ENCODE peak calls at places on chromosome 4, in six cellular contexts. K, A, X, U, D and O are unnamed samples. For H3K4me1, the result is how much of the 10 kb centered on the place peaks cover.

GRCh38 chr4:170580651-170581050 is 490.9 kb upstream of the AADAT start:
- DNase-seq in K (no peak), A (no peak), X (no peak), U (no peak), D (no peak), O (no peak)

GRCh38 chr4:115310671-115311070 is 197.3 kb upstream of the NDST4 start:
- DNase-seq in K (no peak), A (no peak), X (no peak), U (no peak), D (no peak), O (no peak)

GRCh38 chr4:109962401-109962800 is 49.7 kb downstream of the EGF start:
- DNase-seq in K (no peak), A (no peak), X (no peak), U (no peak), D (no peak), O (no peak)

GRCh38 chr4:53234669-53235068 is 131.2 kb downstream of the SCFD2 start:
- DNase-seq in K (no peak), A (no peak), X (no peak), U (no peak), D (no peak), O (no peak)

GRCh38 chr4:141410839-141411238 is 190.1 kb downstream of the ZNF330 start:
- DNase-seq in K (no peak), A (no peak), X (no peak), U (peak), D (no peak), O (no peak)

GRCh38 chr4:52951016-52951415 is 88.9 kb downstream of the RASL11B start:
- DNase-seq in K (no peak), A (no peak), X (no peak), U (no peak), D (no peak), O (no peak)

GRCh38 chr4:153204247-153205027 is at the start of gene TRIM2:
- DNase-seq in K (peak), A (peak), X (peak), U (peak), D (peak), O (no peak)

GRCh38 chr4:98605216-98605615 is 53.2 kb downstream of the TSPAN5 start:
- DNase-seq in K (no peak), A (no peak), X (no peak), U (peak), D (no peak), O (no peak)

GRCh38 chr4:79540143-79540542 is 132.1 kb upstream of the GK2 start:
- DNase-seq in K (no peak), A (no peak), X (no peak), U (no peak), D (no peak), O (no peak)

GRCh38 chr4:123945301-123945700 is 548.7 kb downstream of the SPRY1 start:
- DNase-seq in K (no peak), A (no peak), X (no peak), U (no peak), D (no peak), O (no peak)

GRCh38 chr4:73723945-73724344 is 16.4 kb upstream of the CXCL8 start:
- DNase-seq in K (no peak), A (no peak), X (no peak), U (no peak), D (no peak), O (no peak)

GRCh38 chr4:77007358-77008230 is 58.0 kb downstream of the SEPTIN11 start:
- DNase-seq in K (no peak), A (no peak), X (no peak), U (peak), D (peak), O (no peak)

GRCh38 chr4:92634891-92635290 is 331.1 kb downstream of the GRID2 start:
- DNase-seq in K (no peak), A (no peak), X (no peak), U (peak), D (no peak), O (no peak)

GRCh38 chr4:95415346-95415771 is 133.4 kb downstream of the UNC5C start:
- DNase-seq in K (no peak), A (no peak), X (no peak), U (peak), D (no peak), O (no peak)

DNA sequence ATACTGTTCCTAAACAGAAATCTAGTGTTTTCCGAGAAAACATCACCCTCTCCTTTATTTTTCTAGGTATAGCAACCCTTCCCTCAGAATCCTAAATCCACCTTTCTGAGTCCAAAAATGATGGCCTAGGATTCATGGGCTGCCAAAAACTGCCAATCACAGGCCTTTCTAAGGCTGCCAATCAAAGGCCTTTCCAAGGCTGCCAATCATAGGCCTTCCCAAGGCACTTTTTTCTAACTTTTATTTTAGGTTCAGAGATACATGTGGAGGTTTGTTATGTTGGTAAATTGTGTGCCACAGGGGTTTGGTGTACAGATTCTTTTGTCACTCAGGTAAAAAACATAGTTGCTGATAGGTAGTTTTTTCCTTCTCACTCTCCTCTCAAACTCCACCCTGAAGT is 673.7 kb downstream of the FAT4 start:
- DNase-seq in K (no peak), A (no peak), X (no peak), U (no peak), D (no peak), O (no peak)
- H3K27ac ChIP-seq in K (no peak), A (no peak), X (no peak), U (no peak), D (no peak), O (no peak)

DNA sequence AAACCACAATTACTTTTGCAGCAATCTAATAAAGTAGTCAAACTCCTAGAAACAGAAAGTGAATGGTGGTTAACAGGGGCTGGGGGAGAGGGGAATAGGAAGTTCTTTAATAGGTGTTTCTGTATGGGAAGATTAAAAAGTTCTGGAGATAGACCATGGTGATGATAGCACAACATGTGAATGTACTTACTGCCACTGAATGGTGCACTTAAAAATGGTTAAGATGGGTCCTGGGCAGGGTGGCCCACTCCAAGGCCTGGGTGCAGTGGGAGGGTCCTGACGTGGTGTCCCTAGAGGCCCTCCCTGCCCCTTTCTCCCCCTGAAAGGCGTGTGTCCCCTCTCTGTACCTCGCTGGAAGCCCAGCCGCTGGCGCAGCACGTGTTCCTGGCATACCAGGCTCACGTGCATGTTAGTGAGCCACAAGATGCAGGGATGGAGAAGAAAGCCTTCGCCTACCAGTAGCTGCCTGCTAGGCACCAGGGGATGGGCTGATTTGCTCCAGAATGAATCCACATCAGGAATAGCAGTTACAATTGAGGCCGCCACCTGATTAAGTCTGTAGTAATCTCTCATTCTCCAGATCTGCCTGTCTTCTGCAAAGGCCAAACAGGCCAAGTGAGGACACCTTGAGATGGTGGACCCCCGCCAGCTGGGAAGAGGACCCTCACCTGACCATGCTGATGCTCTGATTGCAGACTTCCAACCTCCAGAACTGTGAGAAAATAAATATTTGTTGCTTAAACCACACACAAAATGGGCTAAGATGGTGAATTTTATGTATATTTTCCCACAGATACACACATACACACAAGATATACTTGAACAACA is 67.5 kb downstream of the COQ2 start:
- DNase-seq in K (no peak), A (no peak), X (no peak), U (no peak), D (no peak), O (no peak)
- H3K4me1 ChIP-seq in K (under half), A (under half), X (under half), U (under half), D (under half), O (half or more)

DNA sequence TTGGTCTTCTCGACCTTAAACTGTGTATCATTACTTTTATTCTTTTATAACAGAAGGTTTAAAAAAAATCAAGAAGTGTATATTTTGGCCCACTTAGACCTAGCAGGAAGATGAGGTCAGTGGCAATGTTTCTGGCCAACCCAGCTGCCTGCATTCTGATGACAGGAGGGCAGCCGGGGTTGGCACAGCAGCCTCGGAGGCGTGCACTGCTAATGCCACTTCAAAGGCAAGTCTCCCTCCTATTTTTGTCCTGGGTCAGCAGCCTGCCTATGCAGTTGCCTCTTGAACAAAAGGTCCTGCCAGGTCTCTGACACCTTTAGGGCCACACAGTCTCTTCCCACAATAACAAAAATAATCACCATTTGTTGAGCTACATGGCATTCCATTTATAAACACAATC is 89.4 kb upstream of the MYOZ2 start:
- DNase-seq in K (no peak), A (peak), X (peak), U (no peak), D (peak), O (no peak)
- H3K27ac ChIP-seq in K (peak), A (no peak), X (no peak), U (no peak), D (peak), O (no peak)

GRCh38 chr4:105632599-105632998 is 75.9 kb downstream of the INTS12 start:
- DNase-seq in K (no peak), A (no peak), X (no peak), U (no peak), D (no peak), O (no peak)
- H3K4me1 ChIP-seq in K (under half), A (under half), X (under half), U (under half), D (under half), O (under half)

GRCh38 chr4:169369634-169370033 is 98.9 kb upstream of the SH3RF1 start:
- DNase-seq in K (no peak), A (no peak), X (no peak), U (no peak), D (no peak), O (no peak)
- H3K27ac ChIP-seq in K (no peak), A (no peak), X (no peak), U (no peak), D (no peak), O (no peak)

GRCh38 chr4:145732001-145732400 is 52.1 kb downstream of the C4orf51 start:
- DNase-seq in K (no peak), A (no peak), X (no peak), U (no peak), D (no peak), O (no peak)
- H3K4me1 ChIP-seq in K (under half), A (under half), X (half or more), U (under half), D (half or more), O (under half)

DNA sequence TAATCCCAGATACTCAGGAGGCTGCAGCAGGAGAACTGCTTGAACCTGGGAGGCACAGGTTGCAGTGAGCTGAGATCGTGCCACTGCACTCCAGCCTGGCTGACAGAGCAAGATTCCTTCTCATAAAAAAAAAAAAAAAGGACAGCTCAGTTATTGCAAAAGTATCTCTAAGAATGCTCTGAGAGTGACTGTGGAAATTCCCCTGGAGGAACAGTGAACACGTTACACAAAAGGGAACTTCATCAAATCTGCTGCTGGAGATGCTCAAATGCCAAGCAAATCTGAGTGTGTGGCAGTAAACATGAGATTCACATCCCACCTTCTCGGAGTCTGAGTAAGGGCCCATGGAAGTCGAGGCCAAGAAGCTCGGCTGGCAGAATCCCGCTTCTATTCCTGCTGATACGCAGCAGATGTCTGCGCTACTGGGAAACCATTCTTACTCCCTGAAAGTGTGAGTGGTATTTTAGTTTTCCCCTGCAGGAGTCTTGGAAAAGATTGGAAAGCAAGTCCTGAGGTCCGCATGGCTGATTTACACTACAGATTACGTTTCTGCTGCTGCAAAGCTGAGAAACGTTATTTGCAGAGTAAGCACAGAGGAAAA is 162.8 kb downstream of the NSUN7 start:
- DNase-seq in K (no peak), A (no peak), X (no peak), U (no peak), D (no peak), O (no peak)
- H3K27ac ChIP-seq in K (no peak), A (no peak), X (no peak), U (no peak), D (no peak), O (no peak)